ENCODE peak calls at places on chromosomes 11 and 22, in four cellular contexts. A is A549; B is naive thymus-derived CD4-positive, alpha-beta T cell; Z is right lobe of liver. H is an unnamed sample.

GRCh38 chr11:28447226-28447625 is 339.0 kb downstream of the METTL15 start:
- DNase-seq in A (no peak), Z (no peak), B (no peak), H (no peak)

GRCh38 chr11:9566561-9567063 is 6.9 kb upstream of the WEE1 start:
- DNase-seq in A (no peak), B (no peak), Z (no peak), H (no peak)

GRCh38 chr22:46589141-46589748 is 30.9 kb upstream of the GRAMD4 start:
- DNase-seq in B (no peak), A (no peak), Z (no peak), H (peak; percentile 69)

GRCh38 chr11:78161937-78162336 is 22.5 kb upstream of the ALG8 start:
- DNase-seq in B (no peak), A (no peak), Z (no peak), H (no peak)

GRCh38 chr11:101466352-101466751 is 117.5 kb downstream of the TRPC6 start:
- DNase-seq in A (no peak), Z (no peak), B (no peak), H (peak; percentile 34)

GRCh38 chr11:110295487-110296225 is 758 bp downstream of the RDX start:
- DNase-seq in A (no peak), Z (peak; percentile 75), B (peak; percentile 43), H (peak; percentile 73)

GRCh38 chr11:86435711-86436110 is 61.0 kb downstream of the CCDC81 start:
- DNase-seq in Z (no peak), A (no peak), B (no peak), H (no peak)

GRCh38 chr11:121630041-121630440 is 177.3 kb upstream of the SORL1-AS1 start:
- DNase-seq in Z (no peak), B (no peak), A (no peak), H (no peak)

GRCh38 chr11:10322401-10322800 is 17.5 kb downstream of the ADM start:
- DNase-seq in A (no peak), Z (no peak), B (no peak), H (no peak)

GRCh38 chr22:35462558-35463230 is 62.8 kb downstream of the MCM5 start:
- DNase-seq in B (no peak), A (no peak), Z (no peak), H (no peak)

GRCh38 chr22:33780761-33781160 is 139.5 kb downstream of the LARGE1 start:
- DNase-seq in B (no peak), A (no peak), Z (no peak), H (no peak)

GRCh38 chr11:119624102-119624615 is 104.8 kb downstream of the NECTIN1 start:
- DNase-seq in Z (no peak), B (no peak), A (peak; percentile 36), H (peak; percentile 63)

GRCh38 chr11:8839957-8840945 is 70.7 kb upstream of the AKIP1 start:
- DNase-seq in Z (no peak), A (no peak), B (no peak), H (peak; percentile 40)

GRCh38 chr11:131073167-131073566 is 156.9 kb upstream of the SNX19 start:
- DNase-seq in Z (no peak), B (no peak), A (no peak), H (no peak)

GRCh38 chr22:26259510-26259909 is 90.2 kb downstream of the SEZ6L start:
- DNase-seq in A (no peak), Z (no peak), B (no peak), H (no peak)

GRCh38 chr11:67015048-67015447 is 7.9 kb upstream of the SYT12 start:
- DNase-seq in A (no peak), Z (no peak), B (no peak), H (no peak)

GRCh38 chr11:16778286-16778685 is 39.8 kb downstream of the C11orf58 start:
- DNase-seq in A (no peak), Z (no peak), B (no peak), H (no peak)

GRCh38 chr11:73597340-73597955 is 464 bp downstream of the FAM168A start:
- DNase-seq in B (no peak), A (no peak), Z (no peak), H (no peak)

GRCh38 chr22:45612451-45612901 is 59.2 kb upstream of the ATXN10 start:
- DNase-seq in A (no peak), B (no peak), Z (no peak), H (peak; percentile 57)

GRCh38 chr22:44261861-44262595 is 50.7 kb downstream of the SHISAL1 start:
- DNase-seq in Z (peak; percentile 23), B (no peak), A (no peak), H (no peak)

GRCh38 chr11:8230921-8231847 is 32.5 kb downstream of the LMO1 start:
- DNase-seq in A (no peak), Z (no peak), B (no peak), H (no peak)

GRCh38 chr11:72039108-72039850 is 40.6 kb downstream of the IL18BP start:
- DNase-seq in B (no peak), A (no peak), Z (no peak), H (no peak)

GRCh38 chr11:69912161-69912910 is 93.1 kb upstream of the FGF3 start:
- DNase-seq in Z (peak; percentile 57), A (no peak), B (no peak), H (peak; percentile 73)

GRCh38 chr22:20430641-20431519 is 6.7 kb downstream of the SCARF2 start:
- DNase-seq in B (peak; percentile 62), A (peak; percentile 73), Z (no peak), H (peak; percentile 41)

GRCh38 chr11:130675917-130676316 is 227.5 kb downstream of the ADAMTS15 start:
- DNase-seq in Z (no peak), B (no peak), A (no peak), H (no peak)

GRCh38 chr22:47207387-47207786 is 444.9 kb downstream of the TBC1D22A start:
- DNase-seq in Z (no peak), B (no peak), A (no peak), H (no peak)

GRCh38 chr11:121032546-121032945 is 8.6 kb downstream of the TBCEL start:
- DNase-seq in B (no peak), A (no peak), Z (no peak), H (no peak)

GRCh38 chr11:1520209-1520986 is 33.8 kb upstream of the MOB2 start:
- DNase-seq in Z (no peak), A (no peak), B (no peak), H (no peak)
- H3K4me3 ChIP-seq in Z (no peak overlapping the region), A (no peak overlapping the region), B (no peak overlapping the region), H (no peak overlapping the region)

GRCh38 chr11:58591659-58592058 is 12.8 kb downstream of the ZFP91 start:
- DNase-seq in B (no peak), Z (peak; percentile 79), A (no peak), H (no peak)
- H3K4me1 ChIP-seq in B (peaks cover 15% of the 10 kb centered on the region), Z (no peaks in the 10 kb centered on the region), A (peaks cover 13% of the 10 kb centered on the region), H (peaks cover 19% of the 10 kb centered on the region)

GRCh38 chr11:126393143-126393542 is 37.7 kb downstream of the ST3GAL4 start:
- DNase-seq in A (no peak), B (no peak), Z (no peak), H (peak; percentile 55)

GRCh38 chr11:126394036-126394435 is 38.5 kb downstream of the ST3GAL4 start:
- DNase-seq in A (no peak), B (no peak), Z (no peak), H (no peak)

GRCh38 chr11:126391286-126391954 is 35.9 kb downstream of the ST3GAL4 start:
- DNase-seq in B (no peak), A (no peak), Z (no peak), H (peak; percentile 42)

GRCh38 chr11:126391970-126392637 is 36.6 kb downstream of the ST3GAL4 start:
- DNase-seq in A (no peak), B (no peak), Z (no peak), H (no peak)

DNA sequence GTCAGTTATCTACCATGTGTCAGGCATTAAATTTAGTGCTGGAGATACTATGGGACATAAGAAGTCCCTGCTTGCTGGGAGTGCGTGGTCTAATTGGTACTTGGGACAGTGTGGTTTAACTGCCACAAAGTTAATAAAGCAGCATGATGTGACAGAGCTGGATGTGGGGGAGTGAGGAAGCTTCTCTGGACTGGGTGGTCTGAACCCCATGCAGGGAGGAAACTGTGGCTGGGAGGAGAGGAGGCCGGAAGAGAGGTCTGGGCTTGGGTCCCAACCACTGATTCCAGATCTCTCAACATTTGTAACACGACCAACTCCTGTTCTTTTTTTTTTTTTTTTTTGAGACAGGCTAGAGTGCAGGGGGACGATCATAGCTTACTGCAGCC is 37.1 kb downstream of the ST3GAL4 start:
- DNase-seq in B (no peak), A (no peak), Z (no peak), H (no peak)
- H3K27ac ChIP-seq in B (no peak overlapping the region), A (no peak overlapping the region), Z (no peak overlapping the region), H (no peak overlapping the region)

DNA sequence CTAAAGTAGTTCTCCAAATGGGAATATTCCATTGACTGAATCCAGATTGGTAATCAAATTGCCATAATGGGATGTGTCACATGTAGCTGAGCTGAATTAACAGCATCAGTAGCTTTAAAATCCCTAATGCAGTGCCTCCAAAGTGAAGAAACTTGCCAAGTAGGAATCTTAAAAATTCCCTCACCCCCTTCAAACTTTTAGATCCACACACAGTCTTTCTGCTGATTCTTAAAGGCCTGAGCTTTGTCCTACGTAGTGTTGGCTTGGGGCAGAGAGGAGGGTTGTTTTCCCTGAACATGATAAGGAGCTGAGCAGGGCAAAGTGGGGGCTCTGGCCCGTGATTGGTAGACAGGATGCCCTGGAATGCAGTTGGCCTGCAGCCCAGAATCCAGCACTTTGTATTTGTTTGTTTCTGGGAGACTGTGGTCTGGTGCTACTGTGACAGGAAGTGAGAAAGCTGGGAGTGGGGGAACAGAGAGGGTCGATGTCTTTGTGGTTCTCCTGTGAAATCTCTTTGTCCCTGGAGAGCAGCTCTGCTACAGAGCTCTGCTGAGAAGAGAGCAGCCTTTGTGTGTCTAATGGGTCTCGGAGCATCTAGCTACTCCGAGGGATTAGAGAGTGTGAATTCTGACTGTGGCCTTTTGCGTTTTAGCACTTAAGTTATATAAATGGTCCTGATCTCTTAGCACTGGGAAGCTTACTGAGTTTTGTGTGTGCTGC is 16.9 kb downstream of the CTNND1 start:
- DNase-seq in A (peak; percentile 88), Z (peak; percentile 94), B (no peak), H (peak; percentile 85)
- H3K4me3 ChIP-seq in A (peak overlapping the region; percentile 31), Z (peak overlapping the region; percentile 40), B (no peak overlapping the region), H (no peak overlapping the region)

H was measured in left lung.